ENCODE peak calls at places on chromosomes 4 and X, in six cellular contexts. B is body of pancreas, U is H1, W is NB4, G is Peyer's patch, T is esophagus squamous epithelium. L is an unnamed sample.

GRCh38 chrX:39627257-39627656 is 470.5 kb downstream of the BCOR start:
- DNase-seq in B (peak), U (no peak), W (no peak), G (no peak), T (no peak), L (no peak)

GRCh38 chrX:68146054-68146453 is 287.2 kb downstream of the OPHN1 start:
- DNase-seq in B (no peak), U (no peak), W (peak), G (no peak), T (no peak), L (peak)

GRCh38 chr4:119317996-119318395 is 3.9 kb downstream of the FABP2 start:
- DNase-seq in B (no peak), U (no peak), W (no peak), G (no peak), T (no peak), L (no peak)

GRCh38 chrX:33725556-33726232 is 406.4 kb downstream of the FAM47A start:
- DNase-seq in B (peak), U (peak), W (peak), G (no peak), T (no peak), L (no peak)

GRCh38 chr4:122831515-122832196 is 5.0 kb downstream of the FGF2 start:
- DNase-seq in B (no peak), U (no peak), W (no peak), G (no peak), T (no peak), L (peak)

GRCh38 chr4:159042097-159042605 is 60.7 kb upstream of the RAPGEF2 start:
- DNase-seq in B (peak), U (no peak), W (no peak), G (no peak), T (no peak), L (no peak)

GRCh38 chr4:7007944-7008343 is 35.2 kb upstream of the TADA2B start:
- DNase-seq in B (no peak), U (no peak), W (no peak), G (no peak), T (no peak), L (peak)

GRCh38 chrX:133681416-133681815 is 266.1 kb upstream of the GPC4 start:
- DNase-seq in B (no peak), U (no peak), W (no peak), G (no peak), T (no peak), L (no peak)

GRCh38 chrX:42755820-42756219 is 22.1 kb downstream of the PPP1R2C start:
- DNase-seq in B (peak), U (no peak), W (no peak), G (no peak), T (no peak), L (peak)

GRCh38 chr4:139242511-139243051 is 37.4 kb downstream of the MGARP start:
- DNase-seq in B (no peak), U (no peak), W (no peak), G (no peak), T (no peak), L (peak)

GRCh38 chrX:29652484-29652883 is 562.9 kb upstream of the MAGEB2 start:
- DNase-seq in B (no peak), U (no peak), W (no peak), G (no peak), T (no peak), L (peak)

GRCh38 chr4:138310498-138310897 is 68.3 kb upstream of the SLC7A11 start:
- DNase-seq in B (no peak), U (no peak), W (no peak), G (no peak), T (no peak), L (peak)

GRCh38 chr4:1842339-1842895 is 13.5 kb downstream of the LETM1 start:
- DNase-seq in B (no peak), U (no peak), W (no peak), G (no peak), T (no peak), L (no peak)

GRCh38 chr4:162061214-162061613 is 102.6 kb downstream of the FSTL5 start:
- DNase-seq in B (no peak), U (peak), W (no peak), G (no peak), T (no peak), L (no peak)

GRCh38 chr4:71270901-71271300 is 67.9 kb upstream of the SLC4A4 start:
- DNase-seq in B (peak), U (peak), W (peak), G (no peak), T (no peak), L (peak)

GRCh38 chr4:109821186-109821585 is 5.6 kb downstream of the GAR1 start:
- DNase-seq in B (no peak), U (no peak), W (no peak), G (no peak), T (no peak), L (no peak)

GRCh38 chrX:30971761-30972603 is 82.9 kb upstream of the TAB3 start:
- DNase-seq in B (peak), U (no peak), W (peak), G (no peak), T (no peak), L (peak)

GRCh38 chr4:153249199-153250154 is 45.2 kb downstream of the TRIM2 start:
- DNase-seq in B (peak), U (peak), W (peak), G (peak), T (no peak), L (peak)

GRCh38 chr4:113646456-113646809 is 115.1 kb downstream of the CAMK2D start:
- DNase-seq in B (no peak), U (peak), W (no peak), G (no peak), T (no peak), L (peak)

GRCh38 chrX:9464435-9465371 is at the start of gene TBL1X:
- DNase-seq in B (peak), U (peak), W (peak), G (peak), T (no peak), L (peak)

GRCh38 chr4:107037188-107037587 is 1.1 kb upstream of the DKK2 start:
- DNase-seq in B (peak), U (peak), W (no peak), G (no peak), T (no peak), L (peak)

GRCh38 chrX:136272325-136272724 is 21.1 kb upstream of the MAP7D3 start:
- DNase-seq in B (no peak), U (no peak), W (peak), G (no peak), T (no peak), L (no peak)

GRCh38 chr4:128775477-128775876 is 34.0 kb upstream of the JADE1 start:
- DNase-seq in B (no peak), U (no peak), W (no peak), G (no peak), T (no peak), L (no peak)

GRCh38 chr4:164874791-164875190 is 2.2 kb upstream of the APELA start:
- DNase-seq in B (no peak), U (no peak), W (no peak), G (no peak), T (no peak), L (no peak)

GRCh38 chr4:164876680-164877324 is at the start of gene APELA:
- DNase-seq in B (no peak), U (no peak), W (peak), G (no peak), T (no peak), L (no peak)

DNA sequence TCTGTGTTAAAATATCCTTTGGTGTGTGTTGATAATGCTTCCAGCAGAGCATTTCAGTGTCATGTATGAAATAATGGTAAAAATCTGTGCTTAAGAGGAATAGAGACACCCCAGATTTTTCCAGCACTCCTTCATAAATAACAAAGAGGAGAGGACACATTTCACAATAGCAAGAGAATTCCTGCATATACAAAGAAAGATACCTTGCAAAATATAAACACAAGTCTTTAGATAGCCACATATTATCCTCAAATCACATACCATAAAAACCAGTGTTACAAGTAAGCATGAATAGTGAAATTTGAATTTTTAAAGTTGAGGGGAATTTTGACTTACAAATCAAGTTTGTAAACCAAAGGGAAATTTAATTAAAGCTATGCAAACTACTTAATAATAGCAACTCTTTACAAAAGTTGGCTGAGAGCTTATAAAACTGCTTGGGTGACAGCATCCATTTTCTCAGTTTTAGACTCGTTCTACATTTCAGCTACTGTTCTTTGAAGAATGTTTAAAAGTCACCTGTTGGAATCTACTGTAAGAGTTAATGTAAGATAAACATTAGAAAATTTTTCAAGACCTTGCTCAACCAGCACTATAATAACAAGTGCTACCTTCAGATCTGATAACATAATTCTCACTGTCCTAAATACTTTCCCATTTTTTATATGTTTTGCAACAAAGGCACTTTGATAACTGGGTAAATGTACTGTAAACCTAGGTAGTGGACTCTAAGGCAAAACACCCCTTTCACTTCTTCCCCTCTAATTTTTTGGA is 3.7 kb downstream of the APELA start:
- DNase-seq in B (no peak), U (no peak), W (no peak), G (no peak), T (no peak), L (no peak)
- TF ChIP-seq POLR2A in B (no peak), U (no peak), W (no peak), G (no peak), T (no peak), L (no peak)

DNA sequence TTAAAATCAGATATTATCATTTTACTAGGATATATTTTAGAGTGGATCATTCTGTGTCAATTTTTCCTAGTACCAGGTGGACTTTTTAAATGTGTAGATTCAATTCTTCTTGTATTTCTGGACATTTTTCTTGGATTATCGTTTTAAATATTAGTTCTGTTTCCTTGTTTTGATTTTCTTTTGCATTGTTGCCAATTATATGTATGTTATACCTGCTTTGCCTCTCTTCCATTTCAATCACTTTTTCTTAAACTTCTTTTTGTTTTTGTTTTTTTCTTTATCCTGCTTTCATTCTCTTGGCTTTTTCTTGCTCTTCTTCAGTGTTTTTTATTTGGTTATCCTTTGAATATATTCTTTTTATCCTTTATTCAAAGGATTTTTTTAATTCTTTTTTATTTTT is 141.0 kb downstream of the STOX2 start:
- DNase-seq in B (no peak), U (no peak), W (no peak), G (no peak), T (no peak), L (no peak)
- TF ChIP-seq CTCF in B (no peak), U (no peak), W (no peak), G (no peak), T (no peak), L (no peak)

DNA sequence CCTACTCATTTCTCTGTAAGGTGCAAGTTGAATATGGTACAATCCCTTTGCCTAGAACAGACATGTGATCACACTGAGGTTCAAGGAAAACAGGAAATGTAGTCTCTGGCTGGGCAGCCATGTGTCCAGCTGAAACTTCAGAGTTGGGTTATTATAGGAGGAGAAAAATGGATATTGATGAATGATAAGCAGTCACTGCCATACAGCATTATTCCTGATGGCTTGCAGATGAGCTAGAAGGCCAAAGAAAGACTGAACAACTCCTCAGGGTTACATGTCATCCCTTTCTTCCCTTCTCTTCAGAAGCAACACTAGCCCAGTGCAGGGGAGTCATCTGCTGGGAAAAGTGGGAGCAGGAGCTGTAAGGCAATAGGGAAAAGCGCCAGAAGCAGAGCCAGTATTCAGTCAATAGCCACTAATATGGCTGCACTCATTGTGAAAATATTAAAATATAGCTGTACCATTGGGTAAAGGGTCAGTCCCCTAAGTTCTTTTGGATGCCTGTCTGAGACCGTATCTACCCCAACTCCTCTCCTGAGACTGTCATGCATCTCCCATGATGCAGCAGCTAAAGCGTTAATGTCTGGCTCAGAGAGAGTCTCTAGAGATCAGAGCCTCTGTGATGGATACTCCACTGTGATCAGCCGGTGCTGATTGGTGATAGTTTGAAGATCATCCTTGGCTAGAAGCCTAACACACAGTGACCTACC is 20.5 kb downstream of the PHOX2B start:
- DNase-seq in B (no peak), U (no peak), W (no peak), G (no peak), T (no peak), L (no peak)
- TF ChIP-seq POLR2A in B (no peak), U (no peak), W (no peak), G (no peak), T (no peak), L (no peak)

DNA sequence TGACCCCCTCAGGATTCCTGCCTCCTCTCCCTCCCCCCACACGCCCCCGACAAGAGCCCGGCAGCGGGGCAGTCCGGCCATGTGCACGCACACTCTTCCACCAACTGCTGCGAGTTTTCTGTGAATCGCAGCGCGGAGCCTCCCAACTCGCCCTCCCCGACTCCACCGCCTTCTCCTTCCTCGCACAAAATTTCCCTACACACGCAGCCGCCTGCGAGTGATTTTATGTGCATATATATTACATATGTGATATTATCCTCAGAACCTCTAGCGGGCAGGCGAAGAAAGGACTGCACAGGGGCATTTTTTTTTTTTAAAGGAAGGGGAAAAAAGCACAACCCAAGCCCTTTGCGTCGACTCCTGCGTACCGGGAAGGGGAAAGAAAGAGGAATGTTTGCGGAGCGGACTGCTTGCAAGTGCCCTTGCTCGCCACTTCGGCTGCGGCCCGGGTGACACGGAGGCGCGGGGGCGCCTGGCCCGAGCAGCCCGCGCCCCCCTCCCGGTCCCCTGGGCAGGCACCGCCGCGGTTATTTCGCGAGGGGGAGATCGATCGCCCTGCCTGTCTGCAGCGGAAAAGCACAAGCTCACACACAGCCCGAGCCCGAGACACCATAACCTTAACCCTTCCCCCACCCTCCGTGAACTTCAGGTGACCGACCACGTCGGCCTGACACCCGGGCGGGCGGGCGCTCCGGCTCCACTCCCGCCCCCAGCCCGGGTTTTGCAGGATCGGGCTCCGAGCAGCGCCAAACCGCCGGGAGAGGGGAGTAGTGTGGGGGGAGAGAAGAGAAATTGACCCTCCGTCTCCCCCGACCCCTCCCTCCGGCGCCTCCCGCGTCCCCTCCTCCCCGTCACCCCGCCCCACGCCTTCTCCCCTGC is 2.2 kb downstream of the ZNF827 start:
- DNase-seq in B (peak), U (peak), W (peak), G (peak), T (peak), L (peak)
- TF ChIP-seq CTCF in B (peak), U (no peak), W (no peak), G (peak), T (peak), L (peak)

DNA sequence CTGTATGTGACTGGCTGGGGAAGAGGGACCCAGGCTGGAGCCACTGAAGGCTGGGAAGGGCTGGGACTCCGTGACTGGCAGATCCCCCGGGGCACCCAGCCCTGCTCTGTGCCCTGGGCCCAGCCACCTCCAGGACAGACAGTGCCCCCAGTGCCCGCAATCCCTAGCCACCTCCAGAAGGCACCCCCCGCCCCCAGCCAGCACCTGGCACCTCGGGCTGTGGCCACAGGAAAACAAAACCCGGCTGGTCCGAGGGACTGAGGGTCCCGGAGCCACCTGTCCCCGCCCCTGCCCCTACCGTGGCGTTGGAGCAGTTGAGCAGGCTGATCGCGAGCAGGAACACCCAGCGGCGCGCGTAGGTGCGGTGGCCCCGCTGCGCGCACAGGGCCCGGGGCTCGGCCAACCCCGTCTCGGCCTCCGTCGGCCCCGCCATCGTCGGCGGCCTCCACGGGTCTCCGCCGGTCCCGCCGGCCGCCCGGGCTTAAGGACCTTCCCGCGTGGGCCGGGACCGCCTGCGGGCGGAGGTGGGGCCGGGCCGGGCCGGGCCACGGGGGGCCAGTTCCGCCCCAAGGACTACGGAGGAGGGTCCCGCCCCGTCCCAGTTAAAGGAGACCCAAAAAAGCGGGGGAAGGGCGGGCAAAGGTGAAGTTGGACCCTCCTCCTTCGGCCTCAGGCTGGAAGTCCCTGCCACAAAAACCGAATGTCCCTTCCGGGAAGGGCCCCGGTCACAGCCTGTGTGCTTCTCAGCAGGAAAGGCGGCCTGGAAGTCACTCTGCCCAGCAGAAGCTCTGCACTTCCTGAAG is at the start of gene SLC49A3:
- DNase-seq in B (no peak), U (peak), W (no peak), G (no peak), T (no peak), L (no peak)
- TF ChIP-seq POLR2A in B (no peak), U (no peak), W (no peak), G (no peak), T (no peak), L (no peak)

DNA sequence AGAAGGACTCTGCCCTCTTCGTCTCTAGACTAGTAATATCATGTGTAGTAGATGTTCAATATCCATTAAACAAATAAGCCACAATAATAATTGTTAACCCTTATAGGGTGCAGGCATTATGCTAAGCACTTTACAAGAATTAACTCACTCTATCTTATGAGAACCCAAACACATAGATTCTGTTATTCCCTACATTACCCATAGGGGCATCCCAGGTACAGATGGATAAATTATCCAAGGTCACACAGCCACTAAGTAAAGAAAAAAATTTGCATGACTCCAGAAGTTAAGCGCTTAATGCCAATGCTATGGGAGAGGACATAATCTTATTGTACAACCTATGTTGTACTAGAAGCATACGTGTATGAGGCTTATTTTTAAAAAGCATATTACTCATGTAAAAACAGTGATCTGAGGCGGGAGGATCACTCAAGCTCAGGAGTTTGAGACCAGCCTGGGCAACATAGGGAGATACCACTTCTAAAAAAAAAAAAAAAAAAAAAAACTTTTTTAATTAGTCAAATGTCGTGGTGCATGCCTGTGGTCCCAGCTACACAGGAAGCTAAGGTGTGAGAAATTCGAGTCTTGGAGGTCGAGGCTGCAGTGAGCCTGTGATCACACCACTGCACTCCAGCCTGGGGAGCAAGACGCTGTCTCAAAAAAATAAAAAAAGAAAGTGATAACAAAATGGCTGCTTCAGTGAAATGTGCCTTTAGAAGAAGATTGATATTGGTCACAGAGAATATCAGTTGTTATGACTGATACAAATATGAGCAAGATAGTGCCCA is 13.6 kb downstream of the LDB2 start:
- DNase-seq in B (no peak), U (no peak), W (no peak), G (no peak), T (no peak), L (no peak)
- TF ChIP-seq CTCF in B (no peak), U (no peak), W (no peak), G (no peak), T (no peak), L (peak)

GRCh38 chr4:62560858-62561257 is 1360.7 kb downstream of the ADGRL3 start:
- DNase-seq in B (no peak), U (no peak), W (no peak), G (no peak), T (no peak), L (no peak)
- TF ChIP-seq POLR2A in B (no peak), U (no peak), W (no peak), G (no peak), T (no peak), L (no peak)